ENCODE peak calls at places on chromosome 11, in five cellular contexts. A is HCT116, G is GM23248, H is neural progenitor cell, J is MM.1S. S is an unnamed sample. For H3K4me1 and H3K27me3, the result is how much of the 10 kb centered on the place peaks cover.

GRCh38 chr11:107040447-107041444 is 22.5 kb upstream of the GUCY1A2 start:
- DNase-seq in A (no peak), H (no peak), G (peak), J (peak), S (peak)

GRCh38 chr11:45289369-45289768 is 3.2 kb upstream of the SYT13 start:
- DNase-seq in A (no peak), G (peak), H (no peak), J (no peak), S (peak)

GRCh38 chr11:59102259-59102765 is 4.7 kb upstream of the FAM111B start:
- DNase-seq in A (no peak), G (peak), J (peak), H (peak), S (peak)

GRCh38 chr11:29280452-29280851 is 736.4 kb downstream of the KCNA4 start:
- DNase-seq in A (no peak), J (no peak), H (no peak), G (peak), S (peak)

GRCh38 chr11:66863428-66864125 is 6.7 kb downstream of the LRFN4 start:
- DNase-seq in G (no peak), A (no peak), H (no peak), J (peak), S (no peak)

GRCh38 chr11:31240340-31240904 is 129.1 kb downstream of the DCDC1 start:
- DNase-seq in H (peak), J (peak), G (peak), A (peak), S (peak)

GRCh38 chr11:60871378-60872061 is 4.2 kb downstream of the ZP1 start:
- DNase-seq in J (no peak), A (no peak), G (peak), H (no peak), S (no peak)

GRCh38 chr11:85694385-85694980 is 8.5 kb upstream of the CCDC89 start:
- DNase-seq in J (peak), H (peak), A (peak), G (peak), S (peak)

GRCh38 chr11:1022908-1023810 is 13.4 kb downstream of the MUC6 start:
- DNase-seq in G (no peak), J (no peak), A (no peak), H (no peak), S (no peak)

DNA sequence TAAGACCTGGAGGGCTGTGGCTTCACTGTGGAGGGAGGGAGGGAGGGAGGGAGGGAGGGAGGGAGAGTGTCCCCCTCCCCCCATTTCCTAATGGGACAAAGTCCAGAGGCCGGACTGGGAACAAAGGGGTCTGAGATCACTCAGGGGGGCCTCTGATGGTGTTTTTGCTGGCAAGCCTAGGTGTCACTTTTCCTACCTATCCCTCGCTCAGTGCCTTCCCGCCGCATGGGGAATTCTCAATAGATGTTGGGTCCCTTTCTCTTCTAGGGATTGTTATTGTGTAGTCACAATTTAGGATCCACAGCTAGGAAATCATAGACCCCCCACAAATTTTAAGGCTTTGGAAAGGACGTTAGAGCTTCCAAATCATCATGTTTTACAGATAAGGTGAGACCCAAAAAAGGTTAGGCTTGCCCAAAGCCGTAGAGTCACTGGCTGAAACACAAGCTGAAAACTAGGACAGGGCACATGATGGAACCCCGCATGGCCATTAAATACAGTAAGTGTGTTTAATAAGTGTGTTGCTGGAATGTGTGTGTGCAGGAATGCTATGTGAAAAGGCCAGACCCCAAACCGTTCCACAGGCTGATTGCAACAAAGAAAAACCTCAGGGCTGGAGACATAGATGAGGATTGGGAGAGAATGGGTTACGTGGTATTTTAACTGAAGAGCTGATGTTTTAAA is 4.8 kb upstream of the FTH1 start:
- DNase-seq in A (no peak), G (no peak), H (no peak), J (no peak), S (no peak)
- H3K4me1 ChIP-seq in A (half or more), G (under half), H (under half), J (under half), S (half or more)

GRCh38 chr11:71895961-71896360 is 17.7 kb downstream of the DEFB131B start:
- DNase-seq in A (no peak), G (no peak), H (no peak), J (no peak), S (no peak)
- TF ChIP-seq EZH2phosphoT487 in A (no peak), G (no peak), H (no peak), J (no peak), S (no peak)

GRCh38 chr11:115761817-115762216 is 257.6 kb upstream of the CADM1 start:
- DNase-seq in H (no peak), A (no peak), G (no peak), J (no peak), S (no peak)
- H3K27me3 ChIP-seq in H (under half), A (under half), G (under half), J (under half), S (under half)

DNA sequence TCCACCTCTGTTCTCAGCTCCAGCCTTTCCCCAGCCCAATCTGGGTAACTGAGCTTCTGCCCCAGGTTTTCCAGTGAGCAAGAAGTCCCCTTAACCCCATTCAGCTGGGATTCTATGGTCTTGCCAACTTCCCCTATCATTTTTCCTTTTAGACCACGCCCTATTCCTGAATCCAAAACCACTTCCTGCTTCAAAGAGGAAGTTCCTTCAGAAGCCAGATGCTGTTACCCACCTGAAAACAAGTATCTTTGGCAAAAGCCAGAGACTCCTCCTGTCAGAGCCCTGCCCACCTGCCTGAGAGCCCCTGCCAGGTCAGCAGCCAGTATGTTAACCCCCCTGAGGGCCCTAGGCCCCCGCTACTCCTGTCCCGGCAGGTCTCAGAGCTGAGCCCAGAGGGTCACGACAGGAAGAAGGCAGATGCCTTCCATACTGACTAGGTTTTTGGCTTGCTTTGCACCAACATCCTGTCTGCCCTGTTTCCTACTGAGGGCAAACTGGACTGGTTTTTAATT is 20.3 kb upstream of the MICAL2 start:
- DNase-seq in A (peak), H (no peak), G (peak), J (no peak), S (peak)
- H3K4me1 ChIP-seq in A (under half), H (under half), G (half or more), J (under half), S (half or more)

GRCh38 chr11:19392321-19392720 is 151.6 kb upstream of the E2F8 start:
- DNase-seq in H (no peak), J (no peak), G (peak), A (no peak), S (no peak)

GRCh38 chr11:19393119-19393518 is 152.4 kb upstream of the E2F8 start:
- DNase-seq in J (no peak), H (no peak), A (no peak), G (no peak), S (no peak)

GRCh38 chr11:19395050-19395449 is 154.3 kb upstream of the E2F8 start:
- DNase-seq in A (no peak), H (no peak), J (no peak), G (no peak), S (no peak)

GRCh38 chr11:19393941-19394340 is 153.2 kb upstream of the E2F8 start:
- DNase-seq in G (peak), A (no peak), H (no peak), J (no peak), S (no peak)

DNA sequence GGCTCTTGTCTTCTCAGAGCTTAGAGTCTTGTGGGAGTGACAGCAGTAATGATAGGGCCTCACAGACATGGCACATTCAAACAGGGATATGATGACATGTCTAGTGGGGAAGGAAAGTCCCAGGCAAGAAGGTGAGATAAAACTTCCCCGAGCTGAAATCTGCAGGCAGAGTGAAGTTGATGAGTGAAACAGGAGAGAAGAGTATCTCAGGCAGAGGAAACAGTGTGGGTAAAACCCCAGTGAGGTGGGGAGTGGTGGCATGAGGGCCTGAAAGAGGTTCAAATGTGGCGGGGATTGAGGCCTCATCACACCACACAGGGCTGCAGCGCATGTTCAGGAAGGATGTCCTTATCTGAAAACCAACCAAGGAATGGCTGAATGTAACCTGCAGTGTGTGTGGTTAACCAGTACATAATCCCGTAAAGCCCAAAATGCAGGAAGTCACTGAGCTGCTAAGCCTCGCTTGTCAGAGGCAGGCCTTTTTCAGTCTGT is 153.8 kb upstream of the E2F8 start:
- DNase-seq in A (no peak), H (no peak), J (no peak), G (no peak), S (no peak)
- TF ChIP-seq EZH2phosphoT487 in A (no peak), H (no peak), J (no peak), G (no peak), S (no peak)

GRCh38 chr11:125398475-125398874 is 97.6 kb downstream of the FEZ1 start:
- DNase-seq in J (peak), G (no peak), H (no peak), A (no peak), S (no peak)
- H3K27me3 ChIP-seq in J (under half), G (under half), H (under half), A (under half), S (half or more)

GRCh38 chr11:2318707-2319106 is 16.9 kb downstream of the TSPAN32 start:
- DNase-seq in A (no peak), H (no peak), J (no peak), G (no peak), S (no peak)

GRCh38 chr11:2316169-2316962 is 14.6 kb downstream of the TSPAN32 start:
- DNase-seq in H (no peak), G (no peak), A (no peak), J (no peak), S (no peak)

GRCh38 chr11:2318123-2318522 is 16.3 kb downstream of the TSPAN32 start:
- DNase-seq in G (no peak), J (no peak), A (no peak), H (no peak), S (no peak)

GRCh38 chr11:2316963-2317244 is 15.1 kb downstream of the TSPAN32 start:
- DNase-seq in H (no peak), J (no peak), A (no peak), G (no peak), S (no peak)

DNA sequence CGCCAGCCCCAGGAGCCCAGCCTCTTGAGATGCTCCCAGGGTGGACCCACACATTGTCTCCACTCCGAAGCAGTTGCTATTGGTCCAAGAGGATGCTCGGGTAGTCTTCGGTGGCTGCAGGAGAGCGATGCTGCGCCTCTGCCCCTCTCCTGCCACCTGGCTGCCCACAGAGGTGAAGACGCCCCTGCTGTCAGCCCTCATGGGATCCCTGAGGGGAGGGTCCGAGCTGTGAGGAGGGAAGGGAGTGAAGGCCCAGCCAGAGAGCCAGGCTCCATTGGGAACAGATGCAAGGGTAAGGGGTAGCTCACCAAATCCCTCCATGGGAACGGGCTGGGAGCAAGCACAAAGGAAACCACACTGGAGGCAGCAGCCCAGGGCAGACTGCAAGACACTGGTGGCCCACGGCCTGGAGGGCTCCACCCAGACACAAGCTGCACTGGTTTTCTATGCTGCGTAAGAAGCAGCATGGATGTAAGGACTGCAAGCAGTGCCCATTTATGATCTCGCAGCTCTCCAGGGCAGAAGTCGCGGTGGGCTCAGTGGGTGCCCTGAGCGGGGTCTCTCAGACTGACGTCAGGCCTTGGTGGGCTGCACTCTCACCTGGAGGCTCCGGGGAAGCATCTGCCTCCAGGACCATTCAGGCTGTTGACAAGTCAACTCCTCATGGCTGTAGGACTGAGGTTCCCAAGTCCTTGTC is 15.7 kb downstream of the TSPAN32 start:
- DNase-seq in G (no peak), H (no peak), J (no peak), A (no peak), S (no peak)
- H3K4me1 ChIP-seq in G (under half), H (under half), J (under half), A (under half), S (under half)

GRCh38 chr11:76810151-76810853 is 27.1 kb downstream of the TSKU start:
- DNase-seq in G (peak), H (no peak), A (peak), J (peak), S (peak)
- TF ChIP-seq EZH2phosphoT487 in G (no peak), H (no peak), A (no peak), J (no peak), S (no peak)

DNA sequence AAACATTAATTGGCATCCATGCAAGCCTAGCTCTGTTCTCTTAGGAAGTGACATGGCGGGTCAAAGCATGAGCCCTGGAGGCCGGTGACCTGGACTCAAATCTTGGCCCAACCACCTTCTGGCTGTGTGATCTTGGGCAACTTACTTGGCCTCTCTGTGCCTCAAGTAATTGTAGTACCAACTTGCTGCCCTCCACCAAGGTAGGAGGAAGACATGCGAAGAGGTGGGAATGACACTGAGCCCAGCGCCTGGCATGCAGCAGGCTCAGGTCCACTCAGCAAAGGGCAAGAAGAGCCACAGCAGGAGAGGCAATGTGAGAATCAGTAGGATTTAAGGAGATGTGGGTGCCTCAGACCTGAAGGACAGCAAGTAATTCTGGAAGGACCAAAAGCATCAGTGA is 59.6 kb upstream of the SLC22A12 start:
- DNase-seq in H (no peak), A (no peak), G (no peak), J (no peak), S (no peak)
- H3K27me3 ChIP-seq in H (under half), A (under half), G (half or more), J (half or more), S (half or more)

DNA sequence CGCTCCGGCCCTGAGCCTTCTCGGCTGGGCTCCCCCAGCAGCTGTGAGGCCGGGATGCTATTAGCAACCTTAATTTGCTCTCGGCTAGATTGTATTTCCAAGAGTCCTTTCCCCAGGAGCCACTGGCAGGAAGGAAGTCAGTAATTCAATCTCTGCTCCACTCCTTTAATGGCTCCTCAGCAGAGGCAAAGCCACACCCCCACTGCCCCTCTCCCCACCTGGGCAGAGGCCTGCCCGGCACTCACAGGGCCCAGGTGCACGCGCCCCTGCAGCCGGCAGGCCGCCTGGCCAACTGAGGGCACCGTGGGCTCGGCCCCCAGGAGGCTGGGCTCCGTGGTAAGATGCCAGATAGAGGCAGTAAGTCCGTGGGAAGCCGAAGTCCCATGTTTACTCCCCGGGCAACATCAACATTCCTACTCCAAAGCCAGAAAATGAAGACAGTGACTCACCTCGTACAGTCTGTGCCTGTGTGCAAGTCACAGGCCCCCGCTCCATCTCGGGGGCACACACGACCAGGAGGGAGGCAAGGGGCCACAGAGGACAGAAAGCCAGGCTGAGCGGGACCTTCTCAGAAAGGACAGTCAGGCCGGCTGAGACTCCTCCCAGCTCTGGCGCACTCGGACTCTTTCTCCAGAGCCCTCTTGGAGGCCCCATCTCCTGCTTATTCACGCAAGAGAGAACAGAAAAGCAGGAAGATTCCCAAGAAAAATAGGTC is 5.1 kb downstream of the IGSF9B start:
- DNase-seq in G (peak), H (peak), A (no peak), J (no peak), S (peak)
- H3K4me1 ChIP-seq in G (under half), H (half or more), A (under half), J (under half), S (under half)